ENCODE peak calls at places on chromosomes 1 and 21, in four cellular contexts. Y is PC-3, C is fibroblast of lung, J is astrocyte of the spinal cord. H is an unnamed sample.

GRCh38 chr1:108708726-108709660 is 3.7 kb upstream of the FNDC7 start:
- DNase-seq in Y (peak), C (no peak), J (no peak), H (no peak)

GRCh38 chr1:166951050-166951449 is 24.3 kb downstream of the ILDR2 start:
- DNase-seq in Y (no peak), C (no peak), J (no peak), H (no peak)

GRCh38 chr1:198922638-198923430 is 284.0 kb downstream of the PTPRC start:
- DNase-seq in Y (no peak), C (peak), J (no peak), H (no peak)

GRCh38 chr1:19388980-19389379 is 76.9 kb downstream of the SLC66A1 start:
- DNase-seq in Y (no peak), C (no peak), J (no peak), H (no peak)

GRCh38 chr21:39599191-39599966 is 13.4 kb upstream of the B3GALT5 start:
- DNase-seq in Y (no peak), C (no peak), J (no peak), H (no peak)

GRCh38 chr1:10738125-10738746 is 58.2 kb downstream of the CASZ1 start:
- DNase-seq in Y (no peak), C (no peak), J (no peak), H (no peak)

GRCh38 chr1:180912801-180913616 is at the start of gene KIAA1614:
- DNase-seq in Y (no peak), C (peak), J (peak), H (peak)

GRCh38 chr1:162091681-162092524 is 22.4 kb downstream of the NOS1AP start:
- DNase-seq in Y (peak), C (no peak), J (peak), H (no peak)

GRCh38 chr1:246800800-246801199 is 76.6 kb downstream of the SCCPDH start:
- DNase-seq in Y (no peak), C (no peak), J (no peak), H (peak)

GRCh38 chr1:183533617-183534174 is 56.6 kb downstream of the NCF2 start:
- DNase-seq in Y (no peak), C (no peak), J (no peak), H (no peak)

GRCh38 chr1:227947678-227948492 is at the start of gene WNT9A:
- DNase-seq in Y (peak), C (peak), J (peak), H (peak)

GRCh38 chr1:226632922-226633351 is 84.4 kb downstream of the STUM start:
- DNase-seq in Y (no peak), C (no peak), J (no peak), H (no peak)

GRCh38 chr1:173113015-173113741 is 62.4 kb upstream of the TNFSF18 start:
- DNase-seq in Y (peak), C (peak), J (peak), H (peak)

GRCh38 chr1:200180821-200181220 is 153.3 kb downstream of the NR5A2 start:
- DNase-seq in Y (peak), C (peak), J (peak), H (no peak)

GRCh38 chr21:26389971-26390641 is 183.0 kb downstream of the CYYR1 start:
- DNase-seq in Y (peak), C (peak), J (peak), H (peak)

GRCh38 chr1:6948416-6948815 is 163.2 kb downstream of the CAMTA1 start:
- DNase-seq in Y (no peak), C (no peak), J (no peak), H (no peak)

GRCh38 chr21:34703566-34703965 is 34.8 kb downstream of the CLIC6 start:
- DNase-seq in Y (no peak), C (no peak), J (no peak), H (no peak)

GRCh38 chr1:109802136-109802900 is 38.6 kb upstream of the EPS8L3 start:
- DNase-seq in Y (no peak), C (no peak), J (no peak), H (no peak)

GRCh38 chr1:192555399-192555798 is 20.2 kb upstream of the RGS1 start:
- DNase-seq in Y (no peak), C (no peak), J (no peak), H (no peak)

GRCh38 chr1:191528275-191528674 is 630.0 kb upstream of the RGS18 start:
- DNase-seq in Y (peak), C (no peak), J (no peak), H (peak)

GRCh38 chr1:213066363-213066762 is 15.3 kb downstream of the RPS6KC1 start:
- DNase-seq in Y (no peak), C (no peak), J (no peak), H (no peak)

GRCh38 chr1:184362876-184363275 is 24.0 kb upstream of the C1orf21 start:
- DNase-seq in Y (peak), C (no peak), J (no peak), H (no peak)

GRCh38 chr1:235648407-235648907 is 1.1 kb downstream of the GNG4 start:
- DNase-seq in Y (no peak), C (no peak), J (no peak), H (no peak)

GRCh38 chr1:117643601-117644000 is 37.8 kb downstream of the TENT5C start:
- DNase-seq in Y (no peak), C (no peak), J (no peak), H (no peak)

GRCh38 chr1:207954104-207954503 is 43.2 kb upstream of the CD34 start:
- DNase-seq in Y (no peak), C (no peak), J (no peak), H (no peak)

GRCh38 chr21:42878993-42879787 is at the start of gene WDR4:
- DNase-seq in Y (peak), C (peak), J (peak), H (peak)
- H3K4me3 ChIP-seq in Y (peak), C (peak), J (peak), H (peak)

GRCh38 chr1:24077278-24077978 is 34.5 kb downstream of the MYOM3 start:
- DNase-seq in Y (no peak), C (no peak), J (no peak), H (no peak)

GRCh38 chr1:24074196-24074595 is 37.7 kb downstream of the MYOM3 start:
- DNase-seq in Y (no peak), C (no peak), J (no peak), H (no peak)

GRCh38 chr1:24071941-24072340 is 40.0 kb downstream of the MYOM3 start:
- DNase-seq in Y (no peak), C (no peak), J (no peak), H (peak)

GRCh38 chr1:24075946-24076345 is 36.0 kb downstream of the MYOM3 start:
- DNase-seq in Y (no peak), C (no peak), J (no peak), H (no peak)

GRCh38 chr1:24074817-24075725 is 36.9 kb downstream of the MYOM3 start:
- DNase-seq in Y (peak), C (no peak), J (no peak), H (peak)
- TF ChIP-seq CTCF in Y (peak), C (no peak), J (no peak), H (peak)

GRCh38 chr1:54835970-54836369 is 34.8 kb upstream of the TTC22 start:
- DNase-seq in Y (no peak), C (no peak), J (no peak), H (no peak)
- H3K4me3 ChIP-seq in Y (no peak), C (no peak), J (no peak), H (no peak)

GRCh38 chr21:42850866-42851391 is 28.4 kb downstream of the WDR4 start:
- DNase-seq in Y (peak), C (no peak), J (no peak), H (peak)
- TF ChIP-seq CTCF in Y (peak), C (peak), J (peak), H (peak)

DNA sequence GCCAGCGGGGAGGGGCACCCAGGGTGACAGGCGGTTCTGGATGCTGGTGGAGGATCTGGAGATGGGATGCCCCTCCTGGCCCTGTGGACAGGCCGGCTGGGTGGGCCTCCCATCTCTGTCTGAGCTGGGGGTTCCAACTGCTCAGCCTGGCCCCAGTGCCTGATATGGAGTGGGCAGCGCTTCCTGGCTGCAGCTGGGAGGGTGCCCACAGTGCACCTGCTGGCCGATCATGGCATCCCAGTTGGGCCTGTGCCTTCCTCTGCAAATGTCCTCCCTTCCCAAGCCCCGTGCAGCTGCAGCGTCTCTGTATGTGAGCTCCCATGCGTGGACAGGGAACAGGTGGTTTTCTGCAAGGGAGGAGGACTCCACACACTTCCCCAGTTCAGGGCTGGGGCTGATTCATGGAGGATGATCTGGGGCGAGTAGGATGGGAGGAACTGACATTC is 2.1 kb downstream of the PFKL start:
- DNase-seq in Y (peak), C (no peak), J (no peak), H (peak)
- H3K4me3 ChIP-seq in Y (peak), C (no peak), J (no peak), H (no peak)

GRCh38 chr1:219442575-219442974 is 170.3 kb downstream of the ZC3H11B start:
- DNase-seq in Y (peak), C (peak), J (peak), H (no peak)
- TF ChIP-seq CTCF in Y (no peak), C (no peak), J (no peak), H (no peak)

GRCh38 chr1:156655904-156656516 is 14.1 kb downstream of the BCAN start:
- DNase-seq in Y (no peak), C (no peak), J (no peak), H (no peak)

GRCh38 chr1:156657161-156657970 is 15.4 kb downstream of the BCAN start:
- DNase-seq in Y (peak), C (peak), J (no peak), H (peak)

GRCh38 chr1:156655151-156655903 is 13.4 kb downstream of the BCAN start:
- DNase-seq in Y (no peak), C (no peak), J (no peak), H (no peak)

GRCh38 chr1:156657971-156658319 is 16.0 kb downstream of the BCAN start:
- DNase-seq in Y (no peak), C (no peak), J (no peak), H (no peak)

DNA sequence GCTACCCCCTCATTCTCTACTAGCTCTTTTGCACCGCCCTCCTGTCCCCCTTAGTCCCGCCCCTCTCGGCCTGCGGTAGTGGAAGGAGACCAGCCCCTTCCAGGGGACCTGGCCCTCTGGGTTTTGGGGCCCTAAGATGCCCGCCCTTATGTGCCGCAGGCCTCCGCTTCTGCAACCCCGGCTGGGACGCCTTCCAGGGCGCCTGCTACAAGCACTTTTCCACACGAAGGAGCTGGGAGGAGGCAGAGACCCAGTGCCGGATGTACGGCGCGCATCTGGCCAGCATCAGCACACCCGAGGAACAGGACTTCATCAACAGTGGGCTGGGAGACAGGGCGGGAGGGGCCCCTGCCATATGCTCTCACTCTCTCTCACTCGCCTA is 14.9 kb downstream of the BCAN start:
- DNase-seq in Y (no peak), C (no peak), J (no peak), H (no peak)
- H3K4me3 ChIP-seq in Y (no peak), C (no peak), J (no peak), H (no peak)

GRCh38 chr21:43268086-43268803 is 99.4 kb downstream of the CRYAA start:
- DNase-seq in Y (no peak), C (no peak), J (no peak), H (no peak)

GRCh38 chr21:43269981-43270670 is 101.3 kb downstream of the CRYAA start:
- DNase-seq in Y (no peak), C (no peak), J (no peak), H (no peak)

GRCh38 chr21:43268804-43269186 is 100.0 kb downstream of the CRYAA start:
- DNase-seq in Y (no peak), C (no peak), J (no peak), H (no peak)

GRCh38 chr21:43270800-43271261 is 102.0 kb downstream of the CRYAA start:
- DNase-seq in Y (no peak), C (peak), J (no peak), H (no peak)

DNA sequence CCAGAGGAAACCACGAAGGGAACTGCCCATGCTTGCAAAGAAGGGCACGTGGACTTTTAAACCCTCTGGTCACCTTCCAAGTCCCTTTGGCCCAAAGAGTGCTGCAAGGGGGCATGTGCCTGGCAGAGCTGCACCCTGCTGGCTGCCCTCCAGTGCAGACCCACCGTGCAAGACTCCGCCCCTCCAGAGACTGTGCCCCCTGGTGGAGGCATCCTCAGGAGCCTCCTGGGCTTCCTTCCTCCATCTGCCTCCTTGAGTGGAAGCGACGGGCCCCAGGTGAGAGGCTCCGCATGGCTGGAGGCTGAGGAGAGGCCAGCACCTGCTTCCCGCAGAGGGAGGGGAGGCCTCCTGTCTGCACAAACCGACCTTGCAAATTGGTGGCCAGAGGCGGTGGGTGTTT is 100.7 kb downstream of the CRYAA start:
- DNase-seq in Y (peak), C (no peak), J (no peak), H (no peak)
- TF ChIP-seq CTCF in Y (peak), C (peak), J (peak), H (no peak)

GRCh38 chr1:1631793-1632420 is at the start of gene MMP23B:
- DNase-seq in Y (peak), C (no peak), J (no peak), H (no peak)
- H3K4me3 ChIP-seq in Y (peak), C (no peak), J (no peak), H (no peak)

GRCh38 chr1:240691521-240692338 is 79.8 kb upstream of the GREM2 start:
- DNase-seq in Y (peak), C (peak), J (peak), H (peak)
- TF ChIP-seq CTCF in Y (peak), C (peak), J (peak), H (peak)

H was measured in epithelial cell of esophagus.